ENCODE peak calls at places on chromosomes 5 and 9, in five cellular contexts. M, A, Q, S and T are unnamed samples.

GRCh38 chr5:4758550-4758949 is 381.6 kb upstream of the ADAMTS16 start:
- DNase-seq in M (no peak), A (no peak), Q (no peak), S (no peak), T (peak; percentile 34)

GRCh38 chr5:160379485-160379884 is 9.1 kb upstream of the C1QTNF2 start:
- DNase-seq in M (no peak), A (no peak), Q (no peak), S (peak; percentile 5), T (no peak)

GRCh38 chr9:123757960-123758359 is 172.0 kb downstream of the DENND1A start:
- DNase-seq in M (no peak), A (no peak), Q (no peak), S (no peak), T (no peak)

GRCh38 chr5:133246376-133247144 is 194.7 kb downstream of the HSPA4 start:
- DNase-seq in M (no peak), A (peak; percentile 29), Q (no peak), S (no peak), T (no peak)

GRCh38 chr9:138114501-138115245 is 237.1 kb downstream of the CACNA1B start:
- DNase-seq in M (no peak), A (no peak), Q (no peak), S (no peak), T (no peak)

GRCh38 chr9:69342769-69343168 is 17.8 kb downstream of the ENTREP1 start:
- DNase-seq in M (no peak), A (no peak), Q (no peak), S (no peak), T (no peak)

GRCh38 chr5:13910637-13911288 is 33.7 kb downstream of the DNAH5 start:
- DNase-seq in M (no peak), A (no peak), Q (no peak), S (no peak), T (no peak)

GRCh38 chr9:36192196-36192595 is 1.5 kb downstream of the CLTA start:
- DNase-seq in M (no peak), A (no peak), Q (no peak), S (no peak), T (no peak)

GRCh38 chr5:138022912-138023311 is 10.0 kb downstream of the FAM13B start:
- DNase-seq in M (no peak), A (no peak), Q (no peak), S (no peak), T (no peak)

GRCh38 chr9:101999441-101999840 is 261.0 kb upstream of the GRIN3A start:
- DNase-seq in M (no peak), A (no peak), Q (no peak), S (no peak), T (no peak)

GRCh38 chr9:19809422-19810269 is 20.8 kb upstream of the SLC24A2 start:
- DNase-seq in M (no peak), A (no peak), Q (no peak), S (no peak), T (no peak)

GRCh38 chr9:129237195-129237611 is 59.1 kb upstream of the IER5L start:
- DNase-seq in M (peak; percentile 29), A (peak; percentile 59), Q (peak; percentile 53), S (peak; percentile 58), T (no peak)

GRCh38 chr5:94153736-94154450 is 412.5 kb upstream of the POU5F2 start:
- DNase-seq in M (no peak), A (no peak), Q (no peak), S (no peak), T (no peak)

GRCh38 chr5:138351056-138351455 is 1.4 kb upstream of the KDM3B start:
- DNase-seq in M (no peak), A (peak; percentile 81), Q (no peak), S (no peak), T (no peak)

GRCh38 chr9:37540634-37541033 is 35.5 kb downstream of the FBXO10 start:
- DNase-seq in M (no peak), A (no peak), Q (no peak), S (no peak), T (no peak)

GRCh38 chr5:120007619-120008018 is 378.3 kb downstream of the FAM170A start:
- DNase-seq in M (no peak), A (no peak), Q (no peak), S (no peak), T (no peak)

GRCh38 chr9:117487555-117488175 is 72.8 kb upstream of the ASTN2 start:
- DNase-seq in M (no peak), A (peak; percentile 35), Q (no peak), S (peak; percentile 40), T (peak; percentile 95)

GRCh38 chr5:149381261-149381985 is 2.3 kb upstream of the IL17B start:
- DNase-seq in M (no peak), A (no peak), Q (no peak), S (no peak), T (no peak)

GRCh38 chr9:137555179-137555578 is 3.5 kb downstream of the MRPL41 start:
- DNase-seq in M (no peak), A (no peak), Q (no peak), S (no peak), T (no peak)

GRCh38 chr9:119758990-119759389 is 389.8 kb upstream of the BRINP1 start:
- DNase-seq in M (no peak), A (no peak), Q (no peak), S (no peak), T (no peak)

GRCh38 chr9:36788534-36788933 is 215.8 kb downstream of the MELK start:
- DNase-seq in M (no peak), A (no peak), Q (no peak), S (no peak), T (peak; percentile 38)

GRCh38 chr5:38725419-38725865 is 120.4 kb upstream of the OSMR start:
- DNase-seq in M (no peak), A (no peak), Q (no peak), S (no peak), T (no peak)